ENCODE peak calls at places on chromosomes 4 and X, in nine cellular contexts. One of them, this sample, is unnamed.
A peak's percentile ranks its signal among the peaks of the same experiment; 100 is the strongest.

GRCh38 chr4:15348236-15348635 is 79.6 kb upstream of the C1QTNF7 start:
- DNase-seq in GM12878: no peak
- DNase-seq in GM23248: no peak
- DNase-seq in mammary epithelial cell: no peak
- DNase-seq in mesenchymal stem cell: no peak
- DNase-seq in hepatocyte: no peak
- DNase-seq in H9: no peak
- DNase-seq in neural progenitor cell: no peak
- DNase-seq in neuronal stem cell: no peak
- DNase-seq in this sample: no peak

GRCh38 chrX:46627700-46628405 is 54.3 kb downstream of the CHST7 start:
- DNase-seq in mammary epithelial cell: no peak
- DNase-seq in mesenchymal stem cell: peak; percentile 26
- DNase-seq in hepatocyte: no peak
- DNase-seq in neuronal stem cell: no peak
- DNase-seq in GM23248: peak; percentile 10
- DNase-seq in H9: no peak
- DNase-seq in GM12878: no peak
- DNase-seq in neural progenitor cell: no peak
- DNase-seq in this sample: peak; percentile 79

GRCh38 chrX:110021180-110022022 is 18.5 kb downstream of the TMEM164 start:
- DNase-seq in GM23248: peak; percentile 72
- DNase-seq in hepatocyte: no peak
- DNase-seq in H9: no peak
- DNase-seq in mesenchymal stem cell: peak; percentile 67
- DNase-seq in GM12878: no peak
- DNase-seq in neural progenitor cell: no peak
- DNase-seq in mammary epithelial cell: no peak
- DNase-seq in neuronal stem cell: no peak
- DNase-seq in this sample: peak; percentile 64

GRCh38 chrX:48897157-48897620 is 379 bp downstream of the TIMM17B start:
- DNase-seq in H9: peak; percentile 85
- DNase-seq in mesenchymal stem cell: peak; percentile 88
- DNase-seq in GM23248: peak; percentile 84
- DNase-seq in GM12878: no peak
- DNase-seq in neural progenitor cell: peak; percentile 92
- DNase-seq in neuronal stem cell: peak; percentile 72
- DNase-seq in mammary epithelial cell: peak; percentile 77
- DNase-seq in hepatocyte: peak; percentile 93
- DNase-seq in this sample: peak; percentile 76

GRCh38 chr4:55553442-55553841 is 6.7 kb upstream of the CLOCK start:
- DNase-seq in GM23248: peak; percentile 84
- DNase-seq in neuronal stem cell: no peak
- DNase-seq in H9: peak; percentile 62
- DNase-seq in mesenchymal stem cell: no peak
- DNase-seq in hepatocyte: no peak
- DNase-seq in neural progenitor cell: no peak
- DNase-seq in GM12878: no peak
- DNase-seq in mammary epithelial cell: peak; percentile 79
- DNase-seq in this sample: no peak

GRCh38 chrX:112513154-112513553 is 166.6 kb downstream of the LHFPL1 start:
- DNase-seq in neural progenitor cell: no peak
- DNase-seq in mesenchymal stem cell: peak; percentile 20
- DNase-seq in GM12878: no peak
- DNase-seq in mammary epithelial cell: no peak
- DNase-seq in neuronal stem cell: no peak
- DNase-seq in hepatocyte: peak; percentile 56
- DNase-seq in GM23248: peak; percentile 53
- DNase-seq in H9: no peak
- DNase-seq in this sample: no peak

GRCh38 chr4:189874591-189874990 is 66.1 kb upstream of the FRG1 start:
- DNase-seq in hepatocyte: no peak
- DNase-seq in neural progenitor cell: no peak
- DNase-seq in H9: no peak
- DNase-seq in GM23248: no peak
- DNase-seq in neuronal stem cell: no peak
- DNase-seq in GM12878: no peak
- DNase-seq in mesenchymal stem cell: no peak
- DNase-seq in mammary epithelial cell: no peak
- DNase-seq in this sample: no peak

GRCh38 chr4:47031011-47031678 is at the start of gene GABRB1:
- DNase-seq in hepatocyte: peak; percentile 78
- DNase-seq in H9: peak; percentile 74
- DNase-seq in neuronal stem cell: peak; percentile 66
- DNase-seq in mammary epithelial cell: peak; percentile 31
- DNase-seq in GM12878: no peak
- DNase-seq in neural progenitor cell: peak; percentile 81
- DNase-seq in mesenchymal stem cell: peak; percentile 70
- DNase-seq in GM23248: peak; percentile 39
- DNase-seq in this sample: peak; percentile 62

GRCh38 chr4:40897557-40898203 is 147.9 kb downstream of the NSUN7 start:
- DNase-seq in hepatocyte: peak; percentile 80
- DNase-seq in neural progenitor cell: peak; percentile 86
- DNase-seq in mesenchymal stem cell: peak; percentile 63
- DNase-seq in mammary epithelial cell: peak; percentile 23
- DNase-seq in GM12878: no peak
- DNase-seq in neuronal stem cell: peak; percentile 67
- DNase-seq in GM23248: peak; percentile 68
- DNase-seq in H9: peak; percentile 82
- DNase-seq in this sample: peak; percentile 74

GRCh38 chrX:40132751-40133150 is 35.0 kb upstream of the BCOR start:
- DNase-seq in hepatocyte: peak; percentile 66
- DNase-seq in neural progenitor cell: no peak
- DNase-seq in mesenchymal stem cell: peak; percentile 86
- DNase-seq in GM23248: peak; percentile 89
- DNase-seq in H9: no peak
- DNase-seq in neuronal stem cell: no peak
- DNase-seq in GM12878: no peak
- DNase-seq in mammary epithelial cell: peak; percentile 76
- DNase-seq in this sample: peak; percentile 58

GRCh38 chrX:107537815-107538214 is 88.4 kb downstream of the FRMPD3 start:
- DNase-seq in hepatocyte: peak; percentile 60
- DNase-seq in GM12878: no peak
- DNase-seq in GM23248: peak; percentile 62
- DNase-seq in mesenchymal stem cell: peak; percentile 46
- DNase-seq in neural progenitor cell: peak; percentile 72
- DNase-seq in mammary epithelial cell: peak; percentile 27
- DNase-seq in H9: peak; percentile 76
- DNase-seq in neuronal stem cell: peak; percentile 9
- DNase-seq in this sample: peak; percentile 29

GRCh38 chr4:70704333-70705145 is 16.2 kb downstream of the UTP3 start:
- DNase-seq in neural progenitor cell: peak; percentile 95
- DNase-seq in hepatocyte: peak; percentile 95
- DNase-seq in GM12878: no peak
- DNase-seq in H9: peak; percentile 89
- DNase-seq in mammary epithelial cell: peak; percentile 56
- DNase-seq in neuronal stem cell: peak; percentile 80
- DNase-seq in mesenchymal stem cell: peak; percentile 78
- DNase-seq in GM23248: peak; percentile 84
- DNase-seq in this sample: peak; percentile 81

GRCh38 chr4:78410651-78411050 is 140.9 kb upstream of the ANXA3 start:
- DNase-seq in mammary epithelial cell: no peak
- DNase-seq in hepatocyte: no peak
- DNase-seq in GM23248: peak; percentile 15
- DNase-seq in neuronal stem cell: no peak
- DNase-seq in mesenchymal stem cell: no peak
- DNase-seq in H9: no peak
- DNase-seq in GM12878: no peak
- DNase-seq in neural progenitor cell: no peak
- DNase-seq in this sample: no peak

GRCh38 chrX:41236629-41237028 is 97.3 kb upstream of the DDX3X start:
- DNase-seq in mammary epithelial cell: no peak
- DNase-seq in H9: no peak
- DNase-seq in mesenchymal stem cell: peak; percentile 19
- DNase-seq in GM12878: peak; percentile 64
- DNase-seq in neuronal stem cell: no peak
- DNase-seq in hepatocyte: no peak
- DNase-seq in neural progenitor cell: no peak
- DNase-seq in GM23248: no peak
- DNase-seq in this sample: no peak

GRCh38 chr4:13657016-13657415 is 29.5 kb upstream of the BOD1L1 start:
- DNase-seq in hepatocyte: no peak
- DNase-seq in mesenchymal stem cell: no peak
- DNase-seq in H9: no peak
- DNase-seq in neural progenitor cell: no peak
- DNase-seq in mammary epithelial cell: no peak
- DNase-seq in neuronal stem cell: no peak
- DNase-seq in GM12878: no peak
- DNase-seq in GM23248: no peak
- DNase-seq in this sample: no peak
- H2AFZ ChIP-seq in hepatocyte: peak overlapping the region; percentile 46
- H2AFZ ChIP-seq in mesenchymal stem cell: no peak overlapping the region
- H2AFZ ChIP-seq in H9: no peak overlapping the region
- H2AFZ ChIP-seq in neural progenitor cell: peak overlapping the region; percentile 92
- H2AFZ ChIP-seq in mammary epithelial cell: peak overlapping the region; percentile 85
- H2AFZ ChIP-seq in neuronal stem cell: peak overlapping the region; percentile 84
- H2AFZ ChIP-seq in GM12878: peak overlapping the region; percentile 52
- H2AFZ ChIP-seq in GM23248: peak overlapping the region; percentile 87
- H2AFZ ChIP-seq in this sample: no peak overlapping the region

GRCh38 chr4:98950925-98951324 is 22.0 kb upstream of the EIF4E start:
- DNase-seq in mesenchymal stem cell: no peak
- DNase-seq in mammary epithelial cell: peak; percentile 42
- DNase-seq in GM23248: peak; percentile 58
- DNase-seq in neural progenitor cell: no peak
- DNase-seq in hepatocyte: no peak
- DNase-seq in neuronal stem cell: no peak
- DNase-seq in GM12878: no peak
- DNase-seq in H9: no peak
- DNase-seq in this sample: no peak

GRCh38 chr4:98945297-98945850 is 16.4 kb upstream of the EIF4E start:
- DNase-seq in mammary epithelial cell: no peak
- DNase-seq in neuronal stem cell: no peak
- DNase-seq in H9: no peak
- DNase-seq in neural progenitor cell: no peak
- DNase-seq in GM23248: peak; percentile 47
- DNase-seq in GM12878: no peak
- DNase-seq in mesenchymal stem cell: no peak
- DNase-seq in hepatocyte: no peak
- DNase-seq in this sample: no peak

GRCh38 chr4:98951710-98952109 is 22.8 kb upstream of the EIF4E start:
- DNase-seq in hepatocyte: no peak
- DNase-seq in neural progenitor cell: no peak
- DNase-seq in neuronal stem cell: no peak
- DNase-seq in GM23248: no peak
- DNase-seq in H9: no peak
- DNase-seq in mammary epithelial cell: peak; percentile 35
- DNase-seq in GM12878: no peak
- DNase-seq in mesenchymal stem cell: no peak
- DNase-seq in this sample: no peak

DNA sequence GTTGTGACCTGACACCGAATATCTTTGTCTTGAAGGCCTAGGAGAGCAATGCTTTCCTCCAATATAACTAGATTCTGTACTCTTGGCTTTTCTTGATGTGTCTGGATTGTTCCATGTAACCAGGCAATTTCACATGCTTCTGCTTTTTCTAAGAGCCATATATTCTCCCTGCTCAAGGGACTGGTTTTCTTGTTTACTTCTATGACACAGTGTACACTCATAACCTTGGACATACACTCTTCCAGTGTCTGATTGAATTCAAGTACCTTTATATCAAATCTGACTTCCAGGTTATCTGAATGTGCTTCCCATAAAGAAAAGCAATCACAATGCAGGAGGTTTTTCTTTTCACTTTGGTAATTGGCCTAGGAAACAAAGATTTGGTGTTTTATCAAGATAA is 17.4 kb upstream of the EIF4E start:
- DNase-seq in GM23248: peak; percentile 13
- DNase-seq in neural progenitor cell: no peak
- DNase-seq in mammary epithelial cell: no peak
- DNase-seq in H9: no peak
- DNase-seq in hepatocyte: no peak
- DNase-seq in mesenchymal stem cell: no peak
- DNase-seq in GM12878: no peak
- DNase-seq in neuronal stem cell: no peak
- DNase-seq in this sample: no peak
- H2AFZ ChIP-seq in GM23248: peak overlapping the region; percentile 64
- H2AFZ ChIP-seq in neural progenitor cell: no peak overlapping the region
- H2AFZ ChIP-seq in mammary epithelial cell: peak overlapping the region; percentile 59
- H2AFZ ChIP-seq in H9: no peak overlapping the region
- H2AFZ ChIP-seq in hepatocyte: no peak overlapping the region
- H2AFZ ChIP-seq in mesenchymal stem cell: no peak overlapping the region
- H2AFZ ChIP-seq in GM12878: no peak overlapping the region
- H2AFZ ChIP-seq in neuronal stem cell: no peak overlapping the region
- H2AFZ ChIP-seq in this sample: peak overlapping the region; percentile 42

DNA sequence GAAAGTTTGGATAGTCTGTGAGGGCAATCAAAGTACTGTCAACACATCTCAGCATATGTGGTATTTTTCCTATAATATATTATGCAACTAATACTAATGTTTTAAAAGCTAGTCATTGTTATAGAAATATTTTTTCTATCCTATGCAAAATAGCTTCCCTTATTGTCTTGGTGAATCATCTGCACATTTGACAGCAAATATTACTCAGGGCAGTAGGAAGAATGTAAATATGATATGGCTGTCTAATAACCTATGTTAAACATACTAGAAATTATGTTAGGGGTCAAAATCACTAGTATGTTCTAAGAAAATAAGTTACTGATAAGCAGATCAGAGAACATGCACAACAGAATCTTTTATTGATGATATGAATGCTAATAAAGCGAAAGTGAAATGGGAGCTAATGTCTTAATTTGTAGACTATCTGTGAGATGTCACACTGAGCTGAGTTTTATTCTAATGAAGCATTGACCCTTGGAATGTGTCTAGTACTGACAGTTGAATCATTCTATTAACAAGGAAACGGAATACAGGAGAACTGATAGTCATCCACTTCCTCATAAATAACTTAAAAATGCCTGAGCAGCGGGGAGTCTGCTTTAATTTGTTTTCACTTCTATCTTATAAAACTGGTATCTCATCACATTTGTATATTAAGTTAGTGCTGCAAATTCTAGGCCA is 440.1 kb upstream of the AADAT start:
- DNase-seq in hepatocyte: no peak
- DNase-seq in H9: no peak
- DNase-seq in GM23248: no peak
- DNase-seq in neuronal stem cell: no peak
- DNase-seq in mesenchymal stem cell: no peak
- DNase-seq in mammary epithelial cell: no peak
- DNase-seq in neural progenitor cell: no peak
- DNase-seq in GM12878: no peak
- DNase-seq in this sample: no peak
- H2AFZ ChIP-seq in hepatocyte: no peak overlapping the region
- H2AFZ ChIP-seq in H9: no peak overlapping the region
- H2AFZ ChIP-seq in GM23248: no peak overlapping the region
- H2AFZ ChIP-seq in neuronal stem cell: no peak overlapping the region
- H2AFZ ChIP-seq in mesenchymal stem cell: no peak overlapping the region
- H2AFZ ChIP-seq in mammary epithelial cell: no peak overlapping the region
- H2AFZ ChIP-seq in neural progenitor cell: no peak overlapping the region
- H2AFZ ChIP-seq in GM12878: no peak overlapping the region
- H2AFZ ChIP-seq in this sample: no peak overlapping the region

DNA sequence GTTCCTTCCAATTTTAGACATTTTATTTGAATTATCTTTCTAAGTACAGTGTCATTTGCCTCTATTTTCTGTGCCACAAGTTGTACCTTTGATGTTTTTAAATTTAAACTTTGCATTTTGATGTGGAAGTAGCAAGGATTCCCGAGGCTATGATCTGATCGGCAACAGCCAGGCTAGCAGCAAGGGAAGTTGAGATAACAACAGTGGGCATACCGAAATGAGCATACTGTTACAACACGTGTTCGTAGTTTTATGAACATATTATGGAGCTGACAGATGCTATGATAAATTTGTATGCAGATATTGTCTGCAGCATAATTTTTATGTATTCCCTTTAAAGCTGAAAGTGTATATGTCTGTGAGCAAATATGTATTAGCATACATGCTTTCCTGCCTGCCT is 306.0 kb downstream of the PCDH7 start:
- DNase-seq in hepatocyte: no peak
- DNase-seq in neuronal stem cell: no peak
- DNase-seq in neural progenitor cell: no peak
- DNase-seq in GM12878: no peak
- DNase-seq in mesenchymal stem cell: no peak
- DNase-seq in mammary epithelial cell: no peak
- DNase-seq in H9: no peak
- DNase-seq in GM23248: no peak
- DNase-seq in this sample: no peak
- H2AFZ ChIP-seq in hepatocyte: no peak overlapping the region
- H2AFZ ChIP-seq in neuronal stem cell: no peak overlapping the region
- H2AFZ ChIP-seq in neural progenitor cell: no peak overlapping the region
- H2AFZ ChIP-seq in GM12878: no peak overlapping the region
- H2AFZ ChIP-seq in mesenchymal stem cell: no peak overlapping the region
- H2AFZ ChIP-seq in mammary epithelial cell: no peak overlapping the region
- H2AFZ ChIP-seq in H9: no peak overlapping the region
- H2AFZ ChIP-seq in GM23248: no peak overlapping the region
- H2AFZ ChIP-seq in this sample: peak overlapping the region; percentile 38